ENCODE peak calls at places on chromosomes 7 and 10, in eight cellular contexts. L, R, W, O, Z, N, F and A are unnamed samples. For H3K9me3, the result is how much of the 10 kb centered on the place peaks cover.

GRCh38 chr10:47019546-47019945 is 108.3 kb downstream of the PTPN20 start:
- DNase-seq in W (no peak), L (no peak), F (no peak), Z (no peak), R (no peak), O (no peak), N (no peak), A (no peak)

GRCh38 chr10:31910016-31910415 is 18.6 kb downstream of the ARHGAP12 start:
- DNase-seq in F (no peak), Z (no peak), O (no peak), R (no peak), L (no peak), N (no peak), W (no peak), A (no peak)

GRCh38 chr7:128236924-128237586 is 4.0 kb upstream of the LEP start:
- DNase-seq in R (no peak), N (peak), L (no peak), O (peak), W (peak), F (peak), Z (peak), A (no peak)

GRCh38 chr7:138067774-138068173 is 8.5 kb upstream of the AKR1D1 start:
- DNase-seq in F (no peak), O (no peak), W (peak), R (no peak), N (no peak), Z (no peak), L (no peak), A (no peak)

GRCh38 chr10:119246862-119247549 is 39.6 kb downstream of the GRK5 start:
- DNase-seq in F (peak), R (no peak), W (no peak), O (peak), Z (no peak), L (no peak), N (peak), A (no peak)

GRCh38 chr7:5692845-5693278 is 88.6 kb downstream of the RNF216 start:
- DNase-seq in O (peak), F (peak), W (no peak), N (peak), R (no peak), Z (no peak), L (no peak), A (no peak)

GRCh38 chr7:44736896-44737295 is 11.8 kb upstream of the ZMIZ2 start:
- DNase-seq in W (no peak), O (no peak), R (no peak), N (no peak), F (no peak), Z (no peak), L (no peak), A (peak)

GRCh38 chr7:73871163-73872011 is 10.4 kb downstream of the TMEM270 start:
- DNase-seq in R (no peak), F (no peak), O (no peak), N (peak), Z (no peak), W (no peak), L (no peak), A (peak)

GRCh38 chr7:26091933-26092332 is 60.1 kb upstream of the NFE2L3 start:
- DNase-seq in W (no peak), F (no peak), Z (peak), R (peak), O (peak), L (no peak), N (peak), A (no peak)

GRCh38 chr7:80499350-80499955 is 12.4 kb downstream of the GNAT3 start:
- DNase-seq in L (peak), W (peak), O (peak), F (peak), Z (peak), R (no peak), N (peak), A (peak)

GRCh38 chr10:128064615-128065580 is 61.3 kb downstream of the MKI67 start:
- DNase-seq in R (no peak), F (peak), W (no peak), O (peak), N (peak), L (no peak), Z (no peak), A (peak)

GRCh38 chr7:51471199-51472016 is 154.8 kb upstream of the COBL start:
- DNase-seq in Z (no peak), N (no peak), F (no peak), O (no peak), L (no peak), R (peak), W (no peak), A (no peak)

GRCh38 chr7:11341285-11341944 is 367.7 kb downstream of the PHF14 start:
- DNase-seq in Z (no peak), F (no peak), R (peak), O (no peak), N (peak), W (no peak), L (no peak), A (no peak)

GRCh38 chr10:112000466-112000865 is 183.1 kb downstream of the GPAM start:
- DNase-seq in Z (no peak), O (no peak), R (no peak), L (no peak), F (no peak), N (no peak), W (no peak), A (no peak)

GRCh38 chr7:129989466-129989865 is 36.7 kb upstream of the UBE2H start:
- DNase-seq in Z (no peak), W (no peak), N (no peak), L (no peak), O (no peak), R (no peak), F (no peak), A (no peak)

GRCh38 chr7:31734456-31734855 is 47.4 kb downstream of the PPP1R17 start:
- DNase-seq in O (peak), L (no peak), R (no peak), Z (peak), W (no peak), N (no peak), F (no peak), A (no peak)

GRCh38 chr7:155456772-155457543 is 971 bp upstream of the EN2 start:
- DNase-seq in L (no peak), R (peak), O (peak), F (peak), Z (no peak), N (peak), W (no peak), A (peak)

GRCh38 chr10:130360826-130361311 is 224.7 kb downstream of the GLRX3 start:
- DNase-seq in O (no peak), R (no peak), F (no peak), W (no peak), N (no peak), L (no peak), Z (no peak), A (no peak)

GRCh38 chr10:133316266-133316665 is 7.6 kb downstream of the ZNF511 start:
- DNase-seq in F (no peak), Z (no peak), W (no peak), R (no peak), O (no peak), N (no peak), L (no peak), A (peak)

GRCh38 chr10:6482737-6483362 is 97.2 kb downstream of the PRKCQ start:
- DNase-seq in O (no peak), Z (no peak), N (no peak), F (no peak), R (no peak), W (no peak), L (no peak), A (no peak)

GRCh38 chr7:96697822-96698221 is 11.8 kb downstream of the SEM1 start:
- DNase-seq in L (no peak), O (no peak), W (no peak), N (no peak), R (no peak), F (no peak), Z (no peak), A (no peak)

GRCh38 chr10:94047302-94047701 is 53.6 kb downstream of the PLCE1 start:
- DNase-seq in O (no peak), W (no peak), L (no peak), R (no peak), Z (no peak), F (no peak), N (no peak), A (no peak)

GRCh38 chr7:35697414-35698175 is 2.7 kb upstream of the HERPUD2 start:
- DNase-seq in L (no peak), Z (peak), F (peak), O (peak), N (peak), W (peak), R (no peak), A (no peak)

GRCh38 chr7:32868116-32868515 is 23.4 kb downstream of the KBTBD2 start:
- DNase-seq in N (no peak), W (no peak), L (no peak), O (no peak), F (no peak), R (no peak), Z (no peak), A (no peak)

GRCh38 chr7:138468244-138469123 is 8.4 kb downstream of the TRIM24 start:
- DNase-seq in N (peak), Z (no peak), O (peak), W (no peak), F (no peak), L (no peak), R (no peak), A (no peak)

GRCh38 chr10:90718185-90718584 is 139.7 kb downstream of the HTR7 start:
- DNase-seq in F (no peak), R (no peak), W (no peak), O (no peak), Z (no peak), N (peak), L (no peak), A (no peak)

GRCh38 chr7:39069886-39070881 is 92.5 kb downstream of the POU6F2 start:
- DNase-seq in R (peak), N (no peak), O (no peak), F (no peak), Z (no peak), W (no peak), L (no peak), A (no peak)

GRCh38 chr7:151012921-151013347 is 11.4 kb downstream of the ATG9B start:
- DNase-seq in Z (no peak), O (no peak), F (no peak), W (peak), R (peak), N (peak), L (no peak), A (peak)

GRCh38 chr7:143345428-143345900 is 17.0 kb downstream of the FAM131B start:
- DNase-seq in F (peak), N (peak), R (peak), O (peak), W (no peak), Z (no peak), L (peak), A (peak)

GRCh38 chr7:135930565-135931423 is 46.4 kb downstream of the MTPN start:
- DNase-seq in F (peak), O (peak), Z (no peak), N (no peak), W (no peak), R (peak), L (no peak), A (no peak)

GRCh38 chr7:8629504-8629903 is 196.1 kb downstream of the NXPH1 start:
- DNase-seq in W (no peak), O (no peak), R (no peak), F (no peak), L (no peak), N (no peak), Z (no peak), A (no peak)

GRCh38 chr10:78330884-78331283 is 297.2 kb downstream of the RPS24 start:
- DNase-seq in N (no peak), F (no peak), O (no peak), L (no peak), R (no peak), W (no peak), Z (no peak), A (no peak)

GRCh38 chr10:78332013-78332412 is 298.4 kb downstream of the RPS24 start:
- DNase-seq in F (no peak), Z (no peak), L (no peak), N (no peak), W (no peak), O (no peak), R (no peak), A (no peak)

GRCh38 chr10:78332699-78333098 is 299.0 kb downstream of the RPS24 start:
- DNase-seq in R (no peak), W (no peak), O (no peak), F (no peak), L (no peak), Z (no peak), N (no peak), A (no peak)

GRCh38 chr10:78333362-78334143 is 299.9 kb downstream of the RPS24 start:
- DNase-seq in W (no peak), Z (no peak), N (no peak), L (no peak), F (no peak), O (no peak), R (no peak), A (no peak)

DNA sequence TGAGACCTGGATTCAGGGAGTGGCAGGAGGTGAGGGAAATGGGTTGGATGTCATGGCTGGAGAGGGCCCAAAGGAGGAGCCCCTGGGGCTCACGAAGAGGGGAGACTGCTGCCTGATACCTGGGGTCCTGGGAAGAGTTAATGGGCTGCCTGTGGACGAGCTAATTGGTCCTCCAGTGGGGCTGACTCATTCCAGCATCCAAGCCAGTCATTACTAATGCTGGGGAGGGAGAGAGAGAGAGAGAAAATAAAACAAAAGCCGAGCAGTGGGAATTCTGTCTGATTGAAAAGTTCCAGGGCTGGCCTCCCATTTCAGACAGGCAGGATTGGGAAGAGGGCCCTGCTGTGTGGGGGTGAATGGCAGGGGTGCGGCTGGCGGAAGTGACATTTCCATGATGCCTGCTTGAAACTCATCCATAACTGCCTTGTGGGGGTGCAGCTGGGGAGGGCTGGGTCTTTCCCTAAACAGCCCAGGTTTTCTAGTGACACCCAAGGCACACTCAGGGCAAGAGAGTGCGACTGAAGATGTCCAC is 297.8 kb downstream of the RPS24 start:
- DNase-seq in Z (no peak), W (no peak), N (peak), R (peak), F (peak), O (peak), L (no peak), A (no peak)
- H3K9ac ChIP-seq in Z (no peak), W (no peak), N (no peak), R (no peak), F (no peak), O (no peak), L (no peak), A (no peak)

DNA sequence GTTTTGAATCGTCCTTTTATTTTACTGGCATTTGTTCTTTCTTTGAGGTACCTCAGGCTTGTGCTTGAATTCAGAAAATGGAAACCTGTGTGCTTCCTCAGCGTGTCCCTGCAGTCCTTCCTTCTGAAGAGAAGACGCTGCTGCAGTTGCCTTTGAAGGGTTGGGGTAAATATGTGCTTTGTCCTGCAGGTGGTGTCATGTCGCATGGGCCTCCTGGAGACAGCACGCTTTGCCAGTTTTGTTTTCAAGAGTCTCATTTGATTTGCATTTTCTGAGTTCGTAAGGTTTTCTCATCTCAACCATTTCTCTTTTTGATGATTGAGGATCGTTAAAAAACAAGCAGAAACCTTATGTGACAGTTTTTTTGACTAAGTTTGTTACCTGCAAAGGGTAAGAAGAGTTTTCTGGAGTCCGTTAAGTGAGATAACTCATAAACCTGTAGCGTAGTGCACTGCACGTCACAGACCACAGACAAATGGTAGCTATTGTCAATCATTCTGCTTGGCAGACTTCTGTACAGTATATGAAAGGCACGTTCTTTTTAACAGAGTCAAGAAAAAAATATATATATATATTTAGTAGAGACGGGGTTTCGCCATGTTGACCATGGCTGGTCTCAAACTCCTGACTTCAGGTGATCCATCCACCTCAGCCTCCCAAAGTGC is 57.0 kb downstream of the CDC123 start:
- DNase-seq in Z (no peak), L (no peak), R (peak), O (peak), N (peak), F (no peak), W (no peak), A (no peak)
- TF ChIP-seq CTCF in Z (peak), L (peak), R (peak), O (peak), N (no peak), F (peak), W (peak), A (no peak)

GRCh38 chr7:655758-656157 is 70.7 kb upstream of the DNAAF5 start:
- DNase-seq in R (no peak), F (no peak), W (no peak), L (no peak), Z (no peak), O (no peak), N (no peak), A (no peak)
- H3K9me3 ChIP-seq in R (under half), F (under half), W (under half), L (under half), Z (under half), O (under half), N (under half), A (under half)

GRCh38 chr7:69430502-69431145 is 167.7 kb upstream of the AUTS2 start:
- DNase-seq in L (no peak), Z (no peak), N (no peak), O (no peak), F (no peak), R (peak), W (no peak), A (peak)

GRCh38 chr7:69434350-69434749 is 163.9 kb upstream of the AUTS2 start:
- DNase-seq in N (no peak), L (no peak), Z (no peak), F (peak), W (no peak), R (no peak), O (no peak), A (no peak)

GRCh38 chr7:69433086-69433485 is 165.2 kb upstream of the AUTS2 start:
- DNase-seq in N (no peak), W (no peak), F (no peak), O (no peak), Z (no peak), L (no peak), R (no peak), A (no peak)

GRCh38 chr7:69429817-69430501 is 168.3 kb upstream of the AUTS2 start:
- DNase-seq in L (no peak), Z (no peak), R (peak), W (no peak), F (peak), N (peak), O (no peak), A (peak)

DNA sequence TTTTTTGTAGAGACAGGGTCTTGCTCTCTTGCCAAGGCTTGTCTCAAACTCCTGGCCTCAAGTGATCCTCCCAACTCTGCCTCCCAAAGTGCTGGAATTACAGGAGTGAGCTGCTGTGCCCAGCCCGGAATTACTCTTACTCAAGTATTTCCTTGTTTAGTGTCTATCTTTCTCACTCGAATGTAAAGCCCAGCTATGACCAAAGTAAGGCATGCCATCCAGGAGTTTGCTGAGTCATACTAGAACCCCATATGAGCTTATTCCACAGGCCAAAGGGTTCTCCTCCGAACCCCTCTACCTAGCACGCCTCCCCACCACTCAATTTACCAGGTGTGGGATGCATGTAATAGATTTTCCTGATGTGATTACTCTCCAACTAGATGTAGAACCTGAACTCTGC is 166.6 kb upstream of the AUTS2 start:
- DNase-seq in W (no peak), R (no peak), F (no peak), Z (no peak), L (no peak), O (no peak), N (no peak), A (no peak)
- H3K9ac ChIP-seq in W (no peak), R (no peak), F (no peak), Z (no peak), L (no peak), O (no peak), N (no peak), A (no peak)

GRCh38 chr10:131928248-131929095 is 27.7 kb downstream of the PPP2R2D start:
- DNase-seq in R (no peak), L (no peak), Z (no peak), N (no peak), F (peak), O (peak), W (no peak), A (no peak)
- TF ChIP-seq CTCF in R (no peak), L (no peak), Z (no peak), N (no peak), F (no peak), O (no peak), W (no peak), A (no peak)

DNA sequence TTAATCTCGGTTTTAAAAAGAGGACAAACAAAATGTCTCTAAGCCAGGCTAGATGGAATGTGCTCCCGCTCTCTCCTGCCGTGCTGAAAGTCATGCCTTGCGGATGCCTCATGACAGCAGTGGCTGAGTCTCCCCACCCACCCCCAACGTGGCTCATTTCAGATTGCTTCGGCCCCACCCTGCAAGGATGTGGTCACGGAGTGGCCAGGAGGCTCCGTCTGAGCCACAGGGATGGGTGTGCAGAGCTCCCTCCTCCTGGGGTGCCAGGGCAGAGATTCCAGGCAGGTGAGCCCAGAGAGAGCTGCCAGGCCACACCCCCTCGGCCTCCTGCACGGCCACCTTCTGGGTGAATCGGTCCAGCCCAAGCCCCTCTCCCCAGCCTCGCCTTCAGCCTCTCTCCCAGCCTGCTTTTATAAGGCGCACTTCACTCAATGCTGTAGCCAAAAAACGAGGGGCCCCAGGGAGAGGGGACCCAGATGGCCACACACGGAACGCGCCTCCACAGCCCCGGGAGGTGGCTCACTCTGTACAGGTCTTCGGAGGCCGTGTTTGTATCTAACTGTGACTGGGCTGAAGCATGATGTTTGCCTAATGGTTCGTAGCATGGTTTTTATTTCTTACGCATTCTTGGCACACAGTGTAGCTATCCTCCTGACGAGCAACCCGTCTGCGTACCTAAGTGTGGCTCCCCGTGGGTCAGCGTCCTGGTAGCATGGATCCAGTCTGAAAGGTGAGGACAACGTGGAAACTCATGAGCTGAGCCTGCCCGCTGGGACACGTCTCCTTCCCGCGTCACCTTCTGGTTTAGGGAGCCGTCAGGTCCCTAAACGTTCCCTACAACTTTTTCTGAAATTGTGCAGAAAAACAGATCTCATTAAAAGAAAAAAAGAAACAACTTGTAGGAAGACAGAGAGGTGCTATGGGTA is 413.8 kb upstream of the FOXK1 start:
- DNase-seq in W (no peak), R (peak), N (no peak), L (no peak), F (no peak), Z (no peak), O (no peak), A (no peak)
- H3K9me3 ChIP-seq in W (under half), R (under half), N (under half), L (under half), F (under half), Z (under half), O (under half), A (under half)

GRCh38 chr10:30583778-30584415 is 45.7 kb downstream of the LYZL2 start:
- DNase-seq in F (peak), O (peak), W (peak), R (no peak), N (peak), L (no peak), Z (no peak), A (peak)
- H3K9ac ChIP-seq in F (peak), O (peak), W (peak), R (no peak), N (peak), L (no peak), Z (no peak), A (peak)